ENCODE peak calls at places on chromosomes 2 and 18, in ten cellular contexts. P is AG20443, Q is H9, Y is T-cell, R is mucosa of gallbladder, X is astrocyte of the spinal cord, G is NCI-H748 treated with DMSO at 0.1 percent for 48 hours, J is transverse colon, Z is ELF-1, E is Peyer's patch. C is an unnamed sample.

GRCh38 chr2:205721057-205721767 is 38.9 kb downstream of the NRP2 start:
- DNase-seq in Z (peak; percentile 36), Q (peak; percentile 43), P (no peak), X (no peak), J (no peak), R (no peak), E (no peak), Y (no peak), G (no peak), C (no peak)

GRCh38 chr2:48890732-48891131 is 135.2 kb upstream of the LHCGR start:
- DNase-seq in E (no peak), Z (no peak), G (no peak), X (no peak), Q (no peak), R (no peak), J (no peak), Y (no peak), P (no peak), C (no peak)

GRCh38 chr2:10172033-10172865 is 49.7 kb downstream of the RRM2 start:
- DNase-seq in J (no peak), Z (no peak), G (no peak), E (no peak), Q (no peak), X (no peak), Y (no peak), R (no peak), P (no peak), C (no peak)

GRCh38 chr2:28751956-28752607 is 452 bp downstream of the PPP1CB start:
- DNase-seq in R (peak; percentile 34), P (peak; percentile 35), E (peak; percentile 64), Z (no peak), Y (peak; percentile 6), J (no peak), G (no peak), Q (no peak), X (no peak), C (no peak)

GRCh38 chr2:15031745-15032240 is 399.3 kb downstream of the LRATD1 start:
- DNase-seq in Y (no peak), G (no peak), J (no peak), Q (peak; percentile 57), R (no peak), X (no peak), E (no peak), Z (peak; percentile 28), P (no peak), C (no peak)

GRCh38 chr2:161423351-161424178 is 7.5 kb downstream of the TBR1 start:
- DNase-seq in Y (no peak), Q (peak; percentile 61), G (no peak), Z (peak; percentile 69), X (no peak), P (peak; percentile 52), J (peak; percentile 13), R (no peak), E (no peak), C (no peak)

GRCh38 chr2:25159947-25160346 is 8.4 kb downstream of the POMC start:
- DNase-seq in J (no peak), E (no peak), G (no peak), P (peak; percentile 34), Z (peak; percentile 86), Y (no peak), Q (peak; percentile 77), X (no peak), R (no peak), C (no peak)

GRCh38 chr18:79069792-79070151 is 578 bp downstream of the ATP9B start:
- DNase-seq in J (no peak), Y (no peak), G (peak; percentile 19), P (no peak), R (no peak), Q (no peak), X (peak; percentile 32), Z (no peak), E (no peak), C (no peak)

GRCh38 chr2:169276045-169276444 is 86.3 kb downstream of the LRP2 start:
- DNase-seq in R (no peak), Z (no peak), X (no peak), Y (no peak), P (no peak), E (no peak), J (no peak), G (no peak), Q (no peak), C (no peak)

GRCh38 chr2:38160517-38160916 is 84.6 kb upstream of the CYP1B1 start:
- DNase-seq in P (no peak), R (no peak), J (no peak), E (no peak), Z (no peak), Q (no peak), Y (no peak), G (no peak), X (no peak), C (no peak)

GRCh38 chr18:36297419-36298112 is at the start of gene FHOD3:
- DNase-seq in X (peak; percentile 70), G (peak; percentile 44), P (peak; percentile 94), Y (no peak), Q (peak; percentile 83), R (peak; percentile 35), E (peak; percentile 58), J (peak; percentile 48), Z (peak; percentile 58), C (peak; percentile 65)

GRCh38 chr2:223494987-223495386 is 107.2 kb downstream of the SCG2 start:
- DNase-seq in G (no peak), Z (no peak), Y (no peak), X (no peak), Q (no peak), R (no peak), E (no peak), P (no peak), J (no peak), C (peak; percentile 49)

GRCh38 chr18:62812242-62812641 is 96.9 kb downstream of the PHLPP1 start:
- DNase-seq in E (peak; percentile 52), Z (no peak), Y (no peak), X (no peak), G (no peak), Q (no peak), P (no peak), J (no peak), R (no peak), C (no peak)

C was measured in AG10803.